ENCODE peak calls at places on chromosomes 1 and 21, in seven cellular contexts. X is A673, C is H1, F is fibroblast of lung, Y is brain microvascular endothelial cell, I is right lobe of liver, S is pancreas. R is an unnamed sample.

GRCh38 chr1:17957588-17958267 is 149.9 kb upstream of the IGSF21 start:
- DNase-seq in X (no peak), C (no peak), F (no peak), Y (no peak), I (no peak), S (no peak), R (no peak)

GRCh38 chr1:212482006-212482351 is 49.3 kb downstream of the NENF start:
- DNase-seq in X (no peak), C (no peak), F (no peak), Y (no peak), I (no peak), S (no peak), R (no peak)

GRCh38 chr1:238123201-238123600 is 232.5 kb upstream of the ZP4 start:
- DNase-seq in X (no peak), C (no peak), F (no peak), Y (no peak), I (no peak), S (no peak), R (no peak)

GRCh38 chr1:56120021-56120420 is 459.3 kb downstream of the PLPP3 start:
- DNase-seq in X (no peak), C (no peak), F (no peak), Y (peak), I (no peak), S (no peak), R (no peak)

GRCh38 chr1:25146382-25146855 is 85.9 kb downstream of the SYF2 start:
- DNase-seq in X (no peak), C (no peak), F (no peak), Y (no peak), I (no peak), S (no peak), R (no peak)

GRCh38 chr1:199742547-199742946 is 285.0 kb upstream of the NR5A2 start:
- DNase-seq in X (peak), C (no peak), F (peak), Y (peak), I (no peak), S (no peak), R (no peak)

GRCh38 chr1:204130989-204131892 is 20.6 kb downstream of the ETNK2 start:
- DNase-seq in X (peak), C (no peak), F (peak), Y (peak), I (no peak), S (no peak), R (no peak)

GRCh38 chr1:17696417-17697301 is 58.5 kb upstream of the ACTL8 start:
- DNase-seq in X (peak), C (peak), F (peak), Y (peak), I (no peak), S (no peak), R (no peak)

GRCh38 chr1:18452550-18452949 is 28.2 kb upstream of the KLHDC7A start:
- DNase-seq in X (peak), C (no peak), F (no peak), Y (peak), I (no peak), S (no peak), R (peak)

GRCh38 chr1:53316058-53316741 is 11.7 kb downstream of the LRP8 start:
- DNase-seq in X (no peak), C (no peak), F (no peak), Y (no peak), I (no peak), S (no peak), R (peak)

GRCh38 chr1:228005511-228006033 is 1.2 kb upstream of the WNT3A start:
- DNase-seq in X (no peak), C (no peak), F (no peak), Y (no peak), I (peak), S (no peak), R (peak)

GRCh38 chr1:231420299-231420958 is 1.7 kb downstream of the EGLN1 start:
- DNase-seq in X (peak), C (no peak), F (peak), Y (no peak), I (no peak), S (no peak), R (no peak)

GRCh38 chr1:112099979-112100378 is 110.5 kb upstream of the KCND3 start:
- DNase-seq in X (no peak), C (no peak), F (no peak), Y (no peak), I (no peak), S (no peak), R (no peak)

GRCh38 chr1:243268751-243269460 is 13.1 kb downstream of the SDCCAG8 start:
- DNase-seq in X (no peak), C (no peak), F (peak), Y (peak), I (no peak), S (no peak), R (no peak)

GRCh38 chr1:200971955-200972711 is 51.4 kb downstream of the KIF21B start:
- DNase-seq in X (peak), C (peak), F (peak), Y (peak), I (no peak), S (peak), R (peak)

GRCh38 chr1:216600730-216601426 is 122.4 kb downstream of the ESRRG start:
- DNase-seq in X (peak), C (peak), F (peak), Y (peak), I (peak), S (peak), R (peak)

GRCh38 chr21:42433946-42434551 is 30.3 kb downstream of the UBASH3A start:
- DNase-seq in X (no peak), C (no peak), F (no peak), Y (no peak), I (no peak), S (no peak), R (peak)

GRCh38 chr1:229164836-229165285 is 106.0 kb upstream of the RAB4A start:
- DNase-seq in X (no peak), C (no peak), F (no peak), Y (no peak), I (no peak), S (no peak), R (no peak)

GRCh38 chr1:88061106-88061829 is 622.8 kb upstream of the PKN2 start:
- DNase-seq in X (peak), C (peak), F (peak), Y (peak), I (no peak), S (peak), R (no peak)

GRCh38 chr1:234559152-234559916 is 50.6 kb downstream of the IRF2BP2 start:
- DNase-seq in X (no peak), C (no peak), F (no peak), Y (no peak), I (no peak), S (no peak), R (no peak)

GRCh38 chr1:105632342-105633196 is 1423.9 kb upstream of the PRMT6 start:
- DNase-seq in X (no peak), C (no peak), F (no peak), Y (no peak), I (no peak), S (no peak), R (no peak)

GRCh38 chr1:98422821-98423220 is 238.7 kb upstream of the SNX7 start:
- DNase-seq in X (no peak), C (no peak), F (peak), Y (peak), I (no peak), S (no peak), R (no peak)

GRCh38 chr1:94720091-94720793 is 99.9 kb upstream of the SLC44A3 start:
- DNase-seq in X (no peak), C (no peak), F (no peak), Y (no peak), I (peak), S (no peak), R (peak)

DNA sequence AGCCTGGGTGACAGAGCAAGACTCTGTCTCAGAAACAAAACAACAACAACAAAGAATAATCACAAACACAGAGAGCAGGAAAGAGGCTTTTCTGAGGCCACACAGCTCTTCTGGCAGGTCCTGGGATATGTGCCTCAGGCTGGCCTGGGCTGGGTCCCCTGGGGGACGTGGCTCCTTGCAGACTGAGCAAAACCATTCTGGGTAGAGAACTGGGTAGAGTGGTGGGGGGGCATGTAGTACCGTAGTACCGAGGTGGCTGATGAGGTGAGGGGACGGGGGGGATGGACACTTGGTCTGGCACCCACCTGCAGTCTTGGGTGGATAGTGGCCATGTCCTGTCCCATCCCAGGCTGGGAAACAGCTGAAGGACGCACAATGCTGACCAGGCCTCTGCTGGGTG is 6.0 kb downstream of the TMEM82 start:
- DNase-seq in X (no peak), C (no peak), F (no peak), Y (no peak), I (no peak), S (no peak), R (no peak)
- H3K4me3 ChIP-seq in X (no peak), C (no peak), F (no peak), Y (no peak), I (no peak), S (no peak), R (no peak)

GRCh38 chr1:6127587-6128163 is 52.4 kb downstream of the CHD5 start:
- DNase-seq in X (peak), C (peak), F (peak), Y (peak), I (peak), S (peak), R (peak)

GRCh38 chr1:6130596-6130995 is 49.5 kb downstream of the CHD5 start:
- DNase-seq in X (no peak), C (no peak), F (no peak), Y (no peak), I (peak), S (no peak), R (peak)

GRCh38 chr1:6130036-6130435 is 50.1 kb downstream of the CHD5 start:
- DNase-seq in X (no peak), C (no peak), F (no peak), Y (no peak), I (peak), S (no peak), R (peak)

GRCh38 chr1:6128276-6129081 is 51.6 kb downstream of the CHD5 start:
- DNase-seq in X (no peak), C (no peak), F (no peak), Y (no peak), I (peak), S (no peak), R (peak)

GRCh38 chr1:6129313-6129712 is 50.8 kb downstream of the CHD5 start:
- DNase-seq in X (no peak), C (no peak), F (no peak), Y (no peak), I (peak), S (no peak), R (no peak)
- H3K27ac ChIP-seq in X (no peak), C (no peak), F (no peak), Y (no peak), I (no peak), S (no peak), R (no peak)

GRCh38 chr1:32180186-32181060 is 948 bp downstream of the TXLNA start:
- DNase-seq in X (peak), C (no peak), F (peak), Y (peak), I (peak), S (peak), R (peak)
- TF ChIP-seq CTCF in X (no peak), C (no peak), F (no peak), Y (no peak), I (no peak), S (no peak), R (no peak)

DNA sequence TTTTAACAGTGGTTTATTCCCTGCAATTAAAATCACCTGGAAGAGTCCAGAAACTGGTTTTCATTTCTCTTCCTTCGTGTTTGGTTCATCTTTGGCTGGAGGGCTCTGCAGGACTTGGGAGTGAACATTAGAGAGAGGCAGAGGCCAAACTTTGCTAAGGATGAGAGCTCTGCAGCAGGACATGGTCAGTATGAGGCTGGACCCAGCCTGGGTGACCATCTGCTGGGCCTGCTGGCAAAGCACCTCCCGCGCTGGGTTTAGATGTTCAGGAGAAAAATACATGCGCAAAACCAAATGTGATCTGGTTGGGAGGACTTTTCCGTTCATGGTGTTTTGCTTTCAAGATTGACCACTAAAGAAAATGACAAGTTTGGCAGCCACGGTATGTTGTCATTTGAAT is 15.8 kb downstream of the KAZN start:
- DNase-seq in X (no peak), C (no peak), F (no peak), Y (no peak), I (no peak), S (no peak), R (no peak)
- H3K4me3 ChIP-seq in X (no peak), C (no peak), F (no peak), Y (no peak), I (no peak), S (no peak), R (no peak)

GRCh38 chr1:23282967-23283366 is 61.1 kb downstream of the HNRNPR start:
- DNase-seq in X (peak), C (no peak), F (peak), Y (no peak), I (no peak), S (no peak), R (no peak)
- H3K27ac ChIP-seq in X (peak), C (no peak), F (peak), Y (peak), I (peak), S (peak), R (peak)

GRCh38 chr1:68162761-68163160 is 69.6 kb downstream of the WLS start:
- DNase-seq in X (no peak), C (no peak), F (no peak), Y (no peak), I (no peak), S (no peak), R (no peak)
- TF ChIP-seq CTCF in X (peak), C (peak), F (peak), Y (peak), I (no peak), S (no peak), R (no peak)

GRCh38 chr21:38929137-38929536 is 123.4 kb downstream of the ETS2 start:
- DNase-seq in X (no peak), C (no peak), F (no peak), Y (no peak), I (no peak), S (no peak), R (no peak)
- H3K4me3 ChIP-seq in X (no peak), C (no peak), F (no peak), Y (no peak), I (no peak), S (no peak), R (no peak)

GRCh38 chr1:240693036-240693435 is 81.1 kb upstream of the GREM2 start:
- DNase-seq in X (no peak), C (no peak), F (no peak), Y (no peak), I (no peak), S (no peak), R (no peak)

GRCh38 chr1:240695416-240695815 is 83.5 kb upstream of the GREM2 start:
- DNase-seq in X (no peak), C (no peak), F (no peak), Y (no peak), I (no peak), S (no peak), R (no peak)

GRCh38 chr1:240693844-240694243 is 81.9 kb upstream of the GREM2 start:
- DNase-seq in X (no peak), C (no peak), F (no peak), Y (no peak), I (no peak), S (no peak), R (no peak)

GRCh38 chr1:240692339-240692705 is 80.4 kb upstream of the GREM2 start:
- DNase-seq in X (no peak), C (no peak), F (no peak), Y (no peak), I (no peak), S (no peak), R (no peak)

GRCh38 chr1:240691521-240692338 is 79.8 kb upstream of the GREM2 start:
- DNase-seq in X (peak), C (peak), F (peak), Y (peak), I (peak), S (peak), R (no peak)
- H3K27ac ChIP-seq in X (no peak), C (no peak), F (no peak), Y (no peak), I (peak), S (no peak), R (no peak)

GRCh38 chr21:43718872-43719747 is at the start of gene PDXK:
- DNase-seq in X (peak), C (no peak), F (peak), Y (peak), I (peak), S (peak), R (peak)
- TF ChIP-seq CTCF in X (peak), C (no peak), F (peak), Y (no peak), I (peak), S (no peak), R (no peak)